ENCODE peak calls at places on chromosomes 6 and 20, in eight cellular contexts. Y is hypothalamus; O is fibroblast of pulmonary artery; E is activated T-cell treated with anti-CD3 and anti-CD28 coated beads for 1 hour; N is SIG-M5; R is iris pigment epithelial cell; A is effector CD4-positive, alpha-beta T cell; X is prostate gland. H is an unnamed sample.

GRCh38 chr20:22515264-22515663 is 69.1 kb downstream of the FOXA2 start:
- DNase-seq in Y (no peak), O (no peak), E (no peak), N (no peak), R (no peak), A (no peak), X (no peak), H (no peak)

GRCh38 chr6:129031051-129031599 is 148.2 kb downstream of the LAMA2 start:
- DNase-seq in Y (no peak), O (peak), E (no peak), N (no peak), R (peak), A (no peak), X (no peak), H (no peak)

GRCh38 chr6:14217728-14218637 is 100.4 kb downstream of the CD83 start:
- DNase-seq in Y (no peak), O (no peak), E (no peak), N (no peak), R (no peak), A (no peak), X (no peak), H (no peak)

GRCh38 chr6:36547646-36548400 is 544 bp upstream of the STK38 start:
- DNase-seq in Y (no peak), O (no peak), E (no peak), N (no peak), R (no peak), A (no peak), X (no peak), H (no peak)

GRCh38 chr6:165086746-165087145 is 222.7 kb downstream of the C6orf118 start:
- DNase-seq in Y (no peak), O (no peak), E (no peak), N (no peak), R (no peak), A (no peak), X (no peak), H (no peak)

GRCh38 chr20:9071976-9072726 is 3.3 kb downstream of the PLCB4 start:
- DNase-seq in Y (no peak), O (no peak), E (no peak), N (no peak), R (peak), A (no peak), X (no peak), H (no peak)

GRCh38 chr6:167714166-167714565 is 112.5 kb upstream of the AFDN start:
- DNase-seq in Y (no peak), O (peak), E (no peak), N (no peak), R (no peak), A (no peak), X (no peak), H (no peak)

GRCh38 chr6:135936606-135937005 is 85.1 kb downstream of the PDE7B start:
- DNase-seq in Y (no peak), O (peak), E (no peak), N (no peak), R (peak), A (no peak), X (no peak), H (no peak)

GRCh38 chr6:20279608-20280287 is 67.5 kb upstream of the MBOAT1 start:
- DNase-seq in Y (no peak), O (no peak), E (no peak), N (no peak), R (peak), A (no peak), X (no peak), H (no peak)

GRCh38 chr6:3750324-3751018 is 1.0 kb downstream of the PXDC1 start:
- DNase-seq in Y (peak), O (peak), E (no peak), N (no peak), R (peak), A (no peak), X (peak), H (no peak)

GRCh38 chr20:21089421-21089820 is 16.7 kb downstream of the LINC00237 start:
- DNase-seq in Y (no peak), O (no peak), E (no peak), N (no peak), R (no peak), A (no peak), X (no peak), H (no peak)

GRCh38 chr6:34189806-34190503 is 44.1 kb upstream of the GRM4 start:
- DNase-seq in Y (no peak), O (no peak), E (peak), N (peak), R (no peak), A (no peak), X (no peak), H (peak)

GRCh38 chr20:22802296-22802695 is 217.9 kb upstream of the FOXA2 start:
- DNase-seq in Y (no peak), O (no peak), E (no peak), N (no peak), R (no peak), A (no peak), X (no peak), H (no peak)

GRCh38 chr20:44887466-44887865 is 2.0 kb downstream of the YWHAB start:
- DNase-seq in Y (no peak), O (no peak), E (no peak), N (no peak), R (no peak), A (no peak), X (no peak), H (no peak)

GRCh38 chr6:45327956-45328522 is at the start of gene RUNX2:
- DNase-seq in Y (no peak), O (peak), E (no peak), N (no peak), R (peak), A (no peak), X (no peak), H (no peak)

GRCh38 chr6:170186006-170186908 is 104.6 kb downstream of the DLL1 start:
- DNase-seq in Y (no peak), O (no peak), E (no peak), N (no peak), R (no peak), A (no peak), X (peak), H (no peak)

GRCh38 chr6:111087871-111088667 is 766 bp downstream of the SLC16A10 start:
- DNase-seq in Y (no peak), O (no peak), E (peak), N (no peak), R (peak), A (peak), X (no peak), H (peak)

GRCh38 chr6:112016335-112016734 is 37.6 kb upstream of the CCN6 start:
- DNase-seq in Y (no peak), O (peak), E (no peak), N (no peak), R (no peak), A (no peak), X (no peak), H (no peak)

GRCh38 chr20:58850693-58851174 is at the start of gene GNAS-AS1:
- DNase-seq in Y (peak), O (peak), E (peak), N (no peak), R (peak), A (peak), X (peak), H (peak)

GRCh38 chr6:13611715-13612114 is 3.4 kb upstream of the NOL7 start:
- DNase-seq in Y (no peak), O (no peak), E (no peak), N (no peak), R (no peak), A (no peak), X (no peak), H (no peak)

GRCh38 chr6:44558315-44559227 is 171.1 kb downstream of the CDC5L start:
- DNase-seq in Y (no peak), O (peak), E (no peak), N (no peak), R (no peak), A (no peak), X (peak), H (no peak)

GRCh38 chr6:159875194-159875593 is 15.6 kb upstream of the MAS1 start:
- DNase-seq in Y (no peak), O (no peak), E (no peak), N (no peak), R (no peak), A (no peak), X (no peak), H (no peak)

GRCh38 chr6:157505912-157506491 is 125.0 kb downstream of the ZDHHC14 start:
- DNase-seq in Y (no peak), O (no peak), E (no peak), N (no peak), R (no peak), A (no peak), X (no peak), H (no peak)

GRCh38 chr6:19812512-19813119 is 24.6 kb upstream of the ID4 start:
- DNase-seq in Y (no peak), O (peak), E (no peak), N (no peak), R (peak), A (no peak), X (no peak), H (no peak)

GRCh38 chr20:53865905-53866786 is 204.2 kb downstream of the BCAS1 start:
- DNase-seq in Y (no peak), O (peak), E (no peak), N (no peak), R (peak), A (no peak), X (peak), H (no peak)